ENCODE peak calls at places on chromosomes 11 and 22, in five cellular contexts. One of them, this sample, is unnamed.
A peak's percentile ranks its signal among the peaks of the same experiment; 100 is the strongest.

GRCh38 chr11:134905966-134906955 is 494.2 kb upstream of the B3GAT1 start:
- DNase-seq in BJ: no peak
- DNase-seq in heart left ventricle: no peak
- DNase-seq in upper lobe of left lung: no peak
- DNase-seq in cardiac muscle cell: no peak
- DNase-seq in this sample: no peak

GRCh38 chr11:74605403-74605802 is 13.0 kb downstream of the POLD3 start:
- DNase-seq in cardiac muscle cell: no peak
- DNase-seq in BJ: no peak
- DNase-seq in heart left ventricle: no peak
- DNase-seq in upper lobe of left lung: no peak
- DNase-seq in this sample: no peak

GRCh38 chr22:23774922-23775436 is 2.3 kb downstream of the MMP11 start:
- DNase-seq in BJ: no peak
- DNase-seq in heart left ventricle: no peak
- DNase-seq in cardiac muscle cell: peak; percentile 75
- DNase-seq in upper lobe of left lung: no peak
- DNase-seq in this sample: no peak

GRCh38 chr11:82229346-82229745 is 504.3 kb downstream of the FAM181B start:
- DNase-seq in heart left ventricle: no peak
- DNase-seq in cardiac muscle cell: peak; percentile 15
- DNase-seq in upper lobe of left lung: no peak
- DNase-seq in BJ: no peak
- DNase-seq in this sample: no peak

GRCh38 chr11:75499423-75500305 is 26.1 kb downstream of the GDPD5 start:
- DNase-seq in upper lobe of left lung: no peak
- DNase-seq in heart left ventricle: no peak
- DNase-seq in BJ: peak; percentile 98
- DNase-seq in cardiac muscle cell: peak; percentile 95
- DNase-seq in this sample: peak; percentile 55

GRCh38 chr11:119006696-119007095 is 8.8 kb downstream of the CENATAC start:
- DNase-seq in BJ: no peak
- DNase-seq in cardiac muscle cell: no peak
- DNase-seq in heart left ventricle: no peak
- DNase-seq in upper lobe of left lung: no peak
- DNase-seq in this sample: no peak

GRCh38 chr22:35328472-35328885 is 28.8 kb downstream of the TOM1 start:
- DNase-seq in BJ: no peak
- DNase-seq in cardiac muscle cell: no peak
- DNase-seq in upper lobe of left lung: peak; percentile 56
- DNase-seq in heart left ventricle: no peak
- DNase-seq in this sample: no peak

GRCh38 chr22:36806824-36807223 is 10.0 kb downstream of the PVALB start:
- DNase-seq in heart left ventricle: no peak
- DNase-seq in BJ: no peak
- DNase-seq in upper lobe of left lung: no peak
- DNase-seq in cardiac muscle cell: peak; percentile 42
- DNase-seq in this sample: no peak

GRCh38 chr11:61342207-61342803 is 9.3 kb downstream of the TKFC start:
- DNase-seq in cardiac muscle cell: no peak
- DNase-seq in heart left ventricle: no peak
- DNase-seq in BJ: no peak
- DNase-seq in upper lobe of left lung: peak; percentile 44
- DNase-seq in this sample: no peak

GRCh38 chr11:22165087-22165486 is 27.8 kb upstream of the ANO5 start:
- DNase-seq in cardiac muscle cell: no peak
- DNase-seq in upper lobe of left lung: no peak
- DNase-seq in BJ: no peak
- DNase-seq in heart left ventricle: no peak
- DNase-seq in this sample: no peak

GRCh38 chr11:22165799-22166548 is 26.9 kb upstream of the ANO5 start:
- DNase-seq in BJ: no peak
- DNase-seq in heart left ventricle: no peak
- DNase-seq in upper lobe of left lung: no peak
- DNase-seq in cardiac muscle cell: no peak
- DNase-seq in this sample: no peak

GRCh38 chr11:22173532-22173931 is 19.4 kb upstream of the ANO5 start:
- DNase-seq in cardiac muscle cell: no peak
- DNase-seq in BJ: no peak
- DNase-seq in upper lobe of left lung: no peak
- DNase-seq in heart left ventricle: no peak
- DNase-seq in this sample: no peak

GRCh38 chr11:22169833-22170232 is 23.1 kb upstream of the ANO5 start:
- DNase-seq in heart left ventricle: no peak
- DNase-seq in upper lobe of left lung: no peak
- DNase-seq in BJ: no peak
- DNase-seq in cardiac muscle cell: no peak
- DNase-seq in this sample: no peak
- TF ChIP-seq CTCF in heart left ventricle: peak; percentile 35
- TF ChIP-seq CTCF in upper lobe of left lung: no peak
- TF ChIP-seq CTCF in BJ: no peak
- TF ChIP-seq CTCF in cardiac muscle cell: peak; percentile 23
- TF ChIP-seq CTCF in this sample: peak; percentile 44

GRCh38 chr11:8004008-8004407 is 16.9 kb downstream of the EIF3F start:
- DNase-seq in BJ: no peak
- DNase-seq in upper lobe of left lung: no peak
- DNase-seq in heart left ventricle: no peak
- DNase-seq in cardiac muscle cell: no peak
- DNase-seq in this sample: no peak
- H3K4me3 ChIP-seq in BJ: no peak overlapping the region
- H3K4me3 ChIP-seq in upper lobe of left lung: no peak overlapping the region
- H3K4me3 ChIP-seq in heart left ventricle: no peak overlapping the region
- H3K4me3 ChIP-seq in cardiac muscle cell: no peak overlapping the region
- H3K4me3 ChIP-seq in this sample: no peak overlapping the region

GRCh38 chr11:16807306-16807705 is 68.9 kb downstream of the C11orf58 start:
- DNase-seq in upper lobe of left lung: no peak
- DNase-seq in BJ: no peak
- DNase-seq in cardiac muscle cell: no peak
- DNase-seq in heart left ventricle: no peak
- DNase-seq in this sample: no peak
- TF ChIP-seq CTCF in upper lobe of left lung: no peak
- TF ChIP-seq CTCF in BJ: no peak
- TF ChIP-seq CTCF in cardiac muscle cell: no peak
- TF ChIP-seq CTCF in heart left ventricle: no peak
- TF ChIP-seq CTCF in this sample: no peak

GRCh38 chr22:42688241-42688913 is 32.3 kb downstream of the A4GALT start:
- DNase-seq in cardiac muscle cell: peak; percentile 97
- DNase-seq in upper lobe of left lung: peak; percentile 65
- DNase-seq in BJ: peak; percentile 91
- DNase-seq in heart left ventricle: peak; percentile 89
- DNase-seq in this sample: peak; percentile 54
- H3K4me3 ChIP-seq in cardiac muscle cell: no peak overlapping the region
- H3K4me3 ChIP-seq in upper lobe of left lung: no peak overlapping the region
- H3K4me3 ChIP-seq in BJ: no peak overlapping the region
- H3K4me3 ChIP-seq in heart left ventricle: no peak overlapping the region
- H3K4me3 ChIP-seq in this sample: no peak overlapping the region

This sample was measured in LNCaP clone FGC.